ENCODE peak calls at places on chromosomes 7 and 10, in six cellular contexts. One of them, this sample, is unnamed.

GRCh38 chr10:109953745-109954144 is 30.4 kb upstream of the XPNPEP1 start:
- DNase-seq in AML-193: no peak
- DNase-seq in cardiac muscle cell: no peak
- DNase-seq in heart left ventricle: no peak
- DNase-seq in frontal cortex: no peak
- DNase-seq in EL: no peak
- DNase-seq in this sample: no peak

GRCh38 chr7:80632074-80632473 is 6.4 kb upstream of the CD36 start:
- DNase-seq in AML-193: peak; percentile 20
- DNase-seq in cardiac muscle cell: no peak
- DNase-seq in heart left ventricle: no peak
- DNase-seq in frontal cortex: no peak
- DNase-seq in EL: no peak
- DNase-seq in this sample: no peak

GRCh38 chr10:48455392-48456151 is 149.1 kb downstream of the MAPK8 start:
- DNase-seq in AML-193: no peak
- DNase-seq in cardiac muscle cell: no peak
- DNase-seq in heart left ventricle: no peak
- DNase-seq in frontal cortex: no peak
- DNase-seq in EL: no peak
- DNase-seq in this sample: no peak

GRCh38 chr7:145005601-145006000 is 169.7 kb upstream of the TPK1 start:
- DNase-seq in AML-193: no peak
- DNase-seq in cardiac muscle cell: no peak
- DNase-seq in heart left ventricle: no peak
- DNase-seq in frontal cortex: no peak
- DNase-seq in EL: no peak
- DNase-seq in this sample: no peak

GRCh38 chr7:158745057-158745715 is 40.6 kb upstream of the NCAPG2 start:
- DNase-seq in AML-193: no peak
- DNase-seq in cardiac muscle cell: no peak
- DNase-seq in heart left ventricle: no peak
- DNase-seq in frontal cortex: no peak
- DNase-seq in EL: no peak
- DNase-seq in this sample: no peak

GRCh38 chr10:71213127-71213616 is 802 bp downstream of the UNC5B start:
- DNase-seq in AML-193: no peak
- DNase-seq in cardiac muscle cell: peak; percentile 75
- DNase-seq in heart left ventricle: peak; percentile 66
- DNase-seq in frontal cortex: peak; percentile 63
- DNase-seq in EL: peak; percentile 71
- DNase-seq in this sample: peak; percentile 82

GRCh38 chr7:102273749-102274712 is 12.6 kb upstream of the SH2B2 start:
- DNase-seq in AML-193: no peak
- DNase-seq in cardiac muscle cell: peak; percentile 36
- DNase-seq in heart left ventricle: peak; percentile 15
- DNase-seq in frontal cortex: no peak
- DNase-seq in EL: no peak
- DNase-seq in this sample: no peak

GRCh38 chr10:94088926-94089381 is 95.2 kb downstream of the PLCE1 start:
- DNase-seq in AML-193: no peak
- DNase-seq in cardiac muscle cell: no peak
- DNase-seq in heart left ventricle: no peak
- DNase-seq in frontal cortex: no peak
- DNase-seq in EL: peak; percentile 56
- DNase-seq in this sample: no peak

GRCh38 chr7:28360739-28361138 is 51.6 kb upstream of the CREB5 start:
- DNase-seq in AML-193: no peak
- DNase-seq in cardiac muscle cell: no peak
- DNase-seq in heart left ventricle: no peak
- DNase-seq in frontal cortex: no peak
- DNase-seq in EL: peak; percentile 13
- DNase-seq in this sample: no peak

GRCh38 chr10:119786117-119786769 is 60.4 kb downstream of the INPP5F start:
- DNase-seq in AML-193: peak; percentile 87
- DNase-seq in cardiac muscle cell: peak; percentile 61
- DNase-seq in heart left ventricle: no peak
- DNase-seq in frontal cortex: no peak
- DNase-seq in EL: no peak
- DNase-seq in this sample: no peak

GRCh38 chr10:28118985-28119628 is 120.2 kb upstream of the ODAD2 start:
- DNase-seq in AML-193: no peak
- DNase-seq in cardiac muscle cell: no peak
- DNase-seq in heart left ventricle: no peak
- DNase-seq in frontal cortex: no peak
- DNase-seq in EL: no peak
- DNase-seq in this sample: no peak

GRCh38 chr10:97217299-97217698 is 31.5 kb upstream of the SLIT1 start:
- DNase-seq in AML-193: no peak
- DNase-seq in cardiac muscle cell: no peak
- DNase-seq in heart left ventricle: no peak
- DNase-seq in frontal cortex: no peak
- DNase-seq in EL: no peak
- DNase-seq in this sample: no peak

GRCh38 chr7:377069-378040 is 87.4 kb downstream of the FOXL3 start:
- DNase-seq in AML-193: no peak
- DNase-seq in cardiac muscle cell: no peak
- DNase-seq in heart left ventricle: peak; percentile 21
- DNase-seq in frontal cortex: no peak
- DNase-seq in EL: no peak
- DNase-seq in this sample: peak; percentile 18

GRCh38 chr7:43372656-43373355 is 210.1 kb upstream of the STK17A start:
- DNase-seq in AML-193: no peak
- DNase-seq in cardiac muscle cell: no peak
- DNase-seq in heart left ventricle: no peak
- DNase-seq in frontal cortex: no peak
- DNase-seq in EL: no peak
- DNase-seq in this sample: no peak

GRCh38 chr7:73737491-73738219 is 947 bp downstream of the ABHD11 start:
- DNase-seq in AML-193: no peak
- DNase-seq in cardiac muscle cell: no peak
- DNase-seq in heart left ventricle: no peak
- DNase-seq in frontal cortex: no peak
- DNase-seq in EL: no peak
- DNase-seq in this sample: no peak

GRCh38 chr7:64313740-64314491 is at the start of gene ZNF736:
- DNase-seq in AML-193: peak; percentile 93
- DNase-seq in cardiac muscle cell: peak; percentile 46
- DNase-seq in heart left ventricle: peak; percentile 92
- DNase-seq in frontal cortex: peak; percentile 57
- DNase-seq in EL: peak; percentile 94
- DNase-seq in this sample: peak; percentile 94

GRCh38 chr10:58854811-58855210 is 321.6 kb upstream of the PHYHIPL start:
- DNase-seq in AML-193: no peak
- DNase-seq in cardiac muscle cell: no peak
- DNase-seq in heart left ventricle: no peak
- DNase-seq in frontal cortex: no peak
- DNase-seq in EL: no peak
- DNase-seq in this sample: no peak

GRCh38 chr7:39566056-39566921 is at the start of gene YAE1:
- DNase-seq in AML-193: peak; percentile 58
- DNase-seq in cardiac muscle cell: peak; percentile 87
- DNase-seq in heart left ventricle: peak; percentile 87
- DNase-seq in frontal cortex: peak; percentile 80
- DNase-seq in EL: peak; percentile 77
- DNase-seq in this sample: peak; percentile 95

GRCh38 chr10:129531195-129531968 is 64.3 kb downstream of the MGMT start:
- DNase-seq in AML-193: no peak
- DNase-seq in cardiac muscle cell: peak; percentile 24
- DNase-seq in heart left ventricle: no peak
- DNase-seq in frontal cortex: no peak
- DNase-seq in EL: peak; percentile 73
- DNase-seq in this sample: no peak

GRCh38 chr10:32210306-32211045 is 136.5 kb downstream of the EPC1 start:
- DNase-seq in AML-193: no peak
- DNase-seq in cardiac muscle cell: peak; percentile 38
- DNase-seq in heart left ventricle: no peak
- DNase-seq in frontal cortex: no peak
- DNase-seq in EL: peak; percentile 65
- DNase-seq in this sample: no peak

GRCh38 chr10:113348694-113349093 is 204.2 kb upstream of the HABP2 start:
- DNase-seq in AML-193: no peak
- DNase-seq in cardiac muscle cell: no peak
- DNase-seq in heart left ventricle: no peak
- DNase-seq in frontal cortex: no peak
- DNase-seq in EL: no peak
- DNase-seq in this sample: no peak

GRCh38 chr10:116470768-116471415 is 43.2 kb downstream of the PNLIPRP3 start:
- DNase-seq in AML-193: peak; percentile 22
- DNase-seq in cardiac muscle cell: no peak
- DNase-seq in heart left ventricle: no peak
- DNase-seq in frontal cortex: no peak
- DNase-seq in EL: peak; percentile 57
- DNase-seq in this sample: no peak

GRCh38 chr10:61901829-61902447 is 439 bp downstream of the ARID5B start:
- DNase-seq in AML-193: no peak
- DNase-seq in cardiac muscle cell: peak; percentile 49
- DNase-seq in heart left ventricle: no peak
- DNase-seq in frontal cortex: peak; percentile 56
- DNase-seq in EL: no peak
- DNase-seq in this sample: peak; percentile 43

GRCh38 chr7:46015107-46015868 is 94.2 kb upstream of the IGFBP3 start:
- DNase-seq in AML-193: no peak
- DNase-seq in cardiac muscle cell: peak; percentile 92
- DNase-seq in heart left ventricle: peak; percentile 85
- DNase-seq in frontal cortex: no peak
- DNase-seq in EL: no peak
- DNase-seq in this sample: no peak

GRCh38 chr10:19488592-19489280 is 327.5 kb upstream of the PLXDC2 start:
- DNase-seq in AML-193: peak; percentile 11
- DNase-seq in cardiac muscle cell: peak; percentile 63
- DNase-seq in heart left ventricle: peak; percentile 41
- DNase-seq in frontal cortex: no peak
- DNase-seq in EL: no peak
- DNase-seq in this sample: peak; percentile 87

GRCh38 chr7:64485623-64486022 is 77.2 kb downstream of the ZNF680 start:
- DNase-seq in AML-193: no peak
- DNase-seq in cardiac muscle cell: no peak
- DNase-seq in heart left ventricle: no peak
- DNase-seq in frontal cortex: no peak
- DNase-seq in EL: no peak
- DNase-seq in this sample: no peak

GRCh38 chr7:71591876-71592275 is 459.9 kb downstream of the GALNT17 start:
- DNase-seq in AML-193: no peak
- DNase-seq in cardiac muscle cell: no peak
- DNase-seq in heart left ventricle: no peak
- DNase-seq in frontal cortex: no peak
- DNase-seq in EL: no peak
- DNase-seq in this sample: no peak

GRCh38 chr7:7354674-7355073 is 172.3 kb downstream of the C1GALT1 start:
- DNase-seq in AML-193: no peak
- DNase-seq in cardiac muscle cell: no peak
- DNase-seq in heart left ventricle: no peak
- DNase-seq in frontal cortex: no peak
- DNase-seq in EL: no peak
- DNase-seq in this sample: no peak

GRCh38 chr10:84902549-84902948 is 574.2 kb downstream of the CCSER2 start:
- DNase-seq in AML-193: no peak
- DNase-seq in cardiac muscle cell: peak; percentile 23
- DNase-seq in heart left ventricle: no peak
- DNase-seq in frontal cortex: no peak
- DNase-seq in EL: no peak
- DNase-seq in this sample: no peak

GRCh38 chr7:126774077-126774476 is 478.7 kb downstream of the GRM8 start:
- DNase-seq in AML-193: no peak
- DNase-seq in cardiac muscle cell: no peak
- DNase-seq in heart left ventricle: no peak
- DNase-seq in frontal cortex: no peak
- DNase-seq in EL: no peak
- DNase-seq in this sample: no peak

This sample was measured in upper lobe of left lung.